ENCODE peak calls at places on chromosomes 6 and 20, in four cellular contexts. J is KBM-7; U is astrocyte; Y is activated CD4-positive, alpha-beta memory T cell treated with anti-CD3 and anti-CD28 coated beads, Interleukin-2, amount 10 ng/mL, durations not matched to agents 7 days and 5 days. V is an unnamed sample.

GRCh38 chr6:83265384-83265783 is 72.2 kb downstream of the RWDD2A start:
- DNase-seq in J (no peak), Y (no peak), U (peak; percentile 69), V (no peak)

GRCh38 chr20:49851991-49852390 is 39.4 kb downstream of the SLC9A8 start:
- DNase-seq in Y (no peak), J (no peak), U (no peak), V (no peak)

GRCh38 chr6:111096246-111096645 is 8.9 kb downstream of the SLC16A10 start:
- DNase-seq in U (no peak), Y (no peak), J (no peak), V (peak; percentile 93)

GRCh38 chr6:152293404-152293803 is 343.8 kb downstream of the SYNE1 start:
- DNase-seq in J (no peak), U (no peak), Y (no peak), V (peak; percentile 52)

GRCh38 chr6:84426002-84426705 is 198.7 kb upstream of the CEP162 start:
- DNase-seq in U (no peak), Y (no peak), J (no peak), V (no peak)

GRCh38 chr6:36618366-36619355 is 24.5 kb downstream of the SRSF3 start:
- DNase-seq in J (peak; percentile 76), U (no peak), Y (no peak), V (peak; percentile 75)

GRCh38 chr6:25623065-25623464 is 28.9 kb upstream of the SCGN start:
- DNase-seq in U (no peak), J (no peak), Y (no peak), V (no peak)

GRCh38 chr6:168376811-168377480 is 57.4 kb upstream of the DACT2 start:
- DNase-seq in Y (no peak), U (no peak), J (no peak), V (no peak)

GRCh38 chr6:26358511-26358981 is 6.5 kb upstream of the BTN3A2 start:
- DNase-seq in J (no peak), Y (no peak), U (no peak), V (peak; percentile 86)

GRCh38 chr6:166440106-166440505 is 57.4 kb upstream of the MPC1 start:
- DNase-seq in Y (no peak), U (no peak), J (no peak), V (no peak)

GRCh38 chr6:31878761-31879542 is at the start of gene SLC44A4:
- DNase-seq in J (no peak), U (no peak), Y (no peak), V (no peak)

GRCh38 chr6:89371849-89372505 is 19.5 kb upstream of the UBE2J1 start:
- DNase-seq in U (no peak), J (peak; percentile 79), Y (peak; percentile 81), V (peak; percentile 82)

GRCh38 chr6:50591135-50591534 is 122.2 kb upstream of the TFAP2D start:
- DNase-seq in Y (no peak), U (no peak), J (no peak), V (no peak)

GRCh38 chr6:66930559-66931290 is 1223.7 kb upstream of the EYS start:
- DNase-seq in J (no peak), Y (no peak), U (peak; percentile 59), V (no peak)

GRCh38 chr6:56450882-56451739 is 191.6 kb downstream of the DST start:
- DNase-seq in J (no peak), Y (no peak), U (peak; percentile 42), V (no peak)

GRCh38 chr20:43667341-43668132 is 623 bp downstream of the MYBL2 start:
- DNase-seq in Y (peak; percentile 28), U (no peak), J (peak; percentile 55), V (peak; percentile 51)

GRCh38 chr6:27505209-27506027 is 32.5 kb upstream of the ZNF184 start:
- DNase-seq in Y (peak; percentile 37), J (no peak), U (peak; percentile 60), V (peak; percentile 90)